ENCODE peak calls at places on chromosomes 2 and 18, in ten cellular contexts. One of them, this sample, is unnamed.

GRCh38 chr2:136395590-136395989 is 277.6 kb upstream of the CXCR4 start:
- DNase-seq in epithelial cell of esophagus: no peak
- DNase-seq in NB4: no peak
- DNase-seq in GM13976: no peak
- DNase-seq in CD4-positive, alpha-beta T cell: no peak
- DNase-seq in prostate gland: no peak
- DNase-seq in H9: no peak
- DNase-seq in colonic mucosa: no peak
- DNase-seq in osteocyte: peak
- DNase-seq in fibroblast of villous mesenchyme: no peak
- DNase-seq in this sample: no peak

GRCh38 chr2:207833265-207833751 is 63.6 kb upstream of the FZD5 start:
- DNase-seq in epithelial cell of esophagus: peak
- DNase-seq in NB4: peak
- DNase-seq in GM13976: peak
- DNase-seq in CD4-positive, alpha-beta T cell: no peak
- DNase-seq in prostate gland: no peak
- DNase-seq in H9: no peak
- DNase-seq in colonic mucosa: no peak
- DNase-seq in osteocyte: peak
- DNase-seq in fibroblast of villous mesenchyme: peak
- DNase-seq in this sample: no peak

GRCh38 chr2:27211241-27211942 is 449 bp upstream of the ATRAID start:
- DNase-seq in epithelial cell of esophagus: no peak
- DNase-seq in NB4: peak
- DNase-seq in GM13976: peak
- DNase-seq in CD4-positive, alpha-beta T cell: no peak
- DNase-seq in prostate gland: no peak
- DNase-seq in H9: no peak
- DNase-seq in colonic mucosa: no peak
- DNase-seq in osteocyte: no peak
- DNase-seq in fibroblast of villous mesenchyme: peak
- DNase-seq in this sample: no peak

GRCh38 chr2:238097201-238097987 is 2.7 kb upstream of the ESPNL start:
- DNase-seq in epithelial cell of esophagus: no peak
- DNase-seq in NB4: no peak
- DNase-seq in GM13976: peak
- DNase-seq in CD4-positive, alpha-beta T cell: no peak
- DNase-seq in prostate gland: no peak
- DNase-seq in H9: no peak
- DNase-seq in colonic mucosa: no peak
- DNase-seq in osteocyte: peak
- DNase-seq in fibroblast of villous mesenchyme: no peak
- DNase-seq in this sample: no peak

GRCh38 chr18:23211146-23211545 is 75.9 kb downstream of the CABLES1 start:
- DNase-seq in epithelial cell of esophagus: no peak
- DNase-seq in NB4: no peak
- DNase-seq in GM13976: no peak
- DNase-seq in CD4-positive, alpha-beta T cell: no peak
- DNase-seq in prostate gland: no peak
- DNase-seq in H9: no peak
- DNase-seq in colonic mucosa: no peak
- DNase-seq in osteocyte: no peak
- DNase-seq in fibroblast of villous mesenchyme: no peak
- DNase-seq in this sample: no peak

GRCh38 chr18:26617151-26617554 is 68.8 kb upstream of the KCTD1 start:
- DNase-seq in epithelial cell of esophagus: peak
- DNase-seq in NB4: no peak
- DNase-seq in GM13976: no peak
- DNase-seq in CD4-positive, alpha-beta T cell: no peak
- DNase-seq in prostate gland: no peak
- DNase-seq in H9: no peak
- DNase-seq in colonic mucosa: no peak
- DNase-seq in osteocyte: no peak
- DNase-seq in fibroblast of villous mesenchyme: peak
- DNase-seq in this sample: peak

GRCh38 chr2:233058717-233059546 is 1.2 kb upstream of the INPP5D start:
- DNase-seq in epithelial cell of esophagus: no peak
- DNase-seq in NB4: peak
- DNase-seq in GM13976: no peak
- DNase-seq in CD4-positive, alpha-beta T cell: no peak
- DNase-seq in prostate gland: no peak
- DNase-seq in H9: no peak
- DNase-seq in colonic mucosa: no peak
- DNase-seq in osteocyte: no peak
- DNase-seq in fibroblast of villous mesenchyme: no peak
- DNase-seq in this sample: no peak

GRCh38 chr2:226869371-226869770 is 33.5 kb downstream of the RHBDD1 start:
- DNase-seq in epithelial cell of esophagus: peak
- DNase-seq in NB4: no peak
- DNase-seq in GM13976: no peak
- DNase-seq in CD4-positive, alpha-beta T cell: no peak
- DNase-seq in prostate gland: peak
- DNase-seq in H9: no peak
- DNase-seq in colonic mucosa: no peak
- DNase-seq in osteocyte: no peak
- DNase-seq in fibroblast of villous mesenchyme: no peak
- DNase-seq in this sample: no peak

GRCh38 chr2:148737742-148738141 is 93.2 kb downstream of the EPC2 start:
- DNase-seq in epithelial cell of esophagus: no peak
- DNase-seq in NB4: no peak
- DNase-seq in GM13976: no peak
- DNase-seq in CD4-positive, alpha-beta T cell: no peak
- DNase-seq in prostate gland: no peak
- DNase-seq in H9: no peak
- DNase-seq in colonic mucosa: no peak
- DNase-seq in osteocyte: no peak
- DNase-seq in fibroblast of villous mesenchyme: no peak
- DNase-seq in this sample: no peak

GRCh38 chr2:201886504-201886903 is 80.2 kb downstream of the CDK15 start:
- DNase-seq in epithelial cell of esophagus: peak
- DNase-seq in NB4: no peak
- DNase-seq in GM13976: no peak
- DNase-seq in CD4-positive, alpha-beta T cell: no peak
- DNase-seq in prostate gland: no peak
- DNase-seq in H9: no peak
- DNase-seq in colonic mucosa: no peak
- DNase-seq in osteocyte: no peak
- DNase-seq in fibroblast of villous mesenchyme: peak
- DNase-seq in this sample: peak

GRCh38 chr2:29052811-29053210 is 21.5 kb downstream of the PCARE start:
- DNase-seq in epithelial cell of esophagus: no peak
- DNase-seq in NB4: no peak
- DNase-seq in GM13976: no peak
- DNase-seq in CD4-positive, alpha-beta T cell: no peak
- DNase-seq in prostate gland: no peak
- DNase-seq in H9: no peak
- DNase-seq in colonic mucosa: no peak
- DNase-seq in osteocyte: no peak
- DNase-seq in fibroblast of villous mesenchyme: no peak
- DNase-seq in this sample: no peak

GRCh38 chr2:29055586-29055985 is 18.7 kb downstream of the PCARE start:
- DNase-seq in epithelial cell of esophagus: no peak
- DNase-seq in NB4: no peak
- DNase-seq in GM13976: no peak
- DNase-seq in CD4-positive, alpha-beta T cell: no peak
- DNase-seq in prostate gland: no peak
- DNase-seq in H9: no peak
- DNase-seq in colonic mucosa: no peak
- DNase-seq in osteocyte: no peak
- DNase-seq in fibroblast of villous mesenchyme: peak
- DNase-seq in this sample: no peak

GRCh38 chr2:29054430-29054829 is 19.9 kb downstream of the PCARE start:
- DNase-seq in epithelial cell of esophagus: no peak
- DNase-seq in NB4: no peak
- DNase-seq in GM13976: no peak
- DNase-seq in CD4-positive, alpha-beta T cell: no peak
- DNase-seq in prostate gland: no peak
- DNase-seq in H9: no peak
- DNase-seq in colonic mucosa: no peak
- DNase-seq in osteocyte: no peak
- DNase-seq in fibroblast of villous mesenchyme: no peak
- DNase-seq in this sample: no peak

GRCh38 chr2:29053223-29053622 is 21.1 kb downstream of the PCARE start:
- DNase-seq in epithelial cell of esophagus: peak
- DNase-seq in NB4: no peak
- DNase-seq in GM13976: no peak
- DNase-seq in CD4-positive, alpha-beta T cell: no peak
- DNase-seq in prostate gland: no peak
- DNase-seq in H9: peak
- DNase-seq in colonic mucosa: no peak
- DNase-seq in osteocyte: no peak
- DNase-seq in fibroblast of villous mesenchyme: no peak
- DNase-seq in this sample: peak

DNA sequence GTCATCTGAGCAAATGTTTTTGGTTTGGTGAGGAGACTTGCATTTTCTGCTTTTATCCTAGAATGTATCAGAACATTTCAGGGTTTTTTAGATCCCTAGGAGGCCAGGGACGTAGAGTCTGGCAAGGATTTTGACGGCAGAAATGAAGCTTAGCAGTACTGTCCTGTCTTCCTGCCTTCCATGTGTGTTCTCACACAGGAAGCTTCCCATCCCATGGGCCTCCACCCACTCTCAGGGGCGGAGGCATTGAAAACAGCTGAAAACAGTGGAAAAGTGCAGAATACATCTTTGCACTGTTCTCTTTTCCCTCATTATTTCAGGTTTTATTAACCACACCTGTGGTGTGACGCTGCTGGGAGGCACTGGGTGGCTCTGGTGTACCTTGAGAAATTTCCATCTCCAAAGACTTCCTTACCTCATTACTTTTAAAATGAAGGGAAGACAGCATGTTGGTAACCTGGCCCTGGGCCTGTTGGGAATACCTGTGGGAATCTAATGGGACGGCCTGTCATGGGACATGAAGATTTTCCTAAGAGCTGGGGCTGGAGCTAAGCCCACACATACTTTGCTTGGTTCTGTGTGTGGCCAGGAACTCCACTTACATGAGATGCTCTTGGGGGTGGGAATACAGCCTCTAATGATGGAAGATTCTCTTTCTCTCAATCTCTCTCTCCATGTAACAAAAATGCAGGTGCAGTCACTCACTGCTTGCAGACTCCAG is 20.5 kb downstream of the PCARE start:
- DNase-seq in epithelial cell of esophagus: peak
- DNase-seq in NB4: no peak
- DNase-seq in GM13976: no peak
- DNase-seq in CD4-positive, alpha-beta T cell: no peak
- DNase-seq in prostate gland: no peak
- DNase-seq in H9: no peak
- DNase-seq in colonic mucosa: no peak
- DNase-seq in osteocyte: no peak
- DNase-seq in fibroblast of villous mesenchyme: no peak
- DNase-seq in this sample: peak
- TF ChIP-seq CTCF in epithelial cell of esophagus: peak
- TF ChIP-seq CTCF in NB4: no peak
- TF ChIP-seq CTCF in GM13976: peak
- TF ChIP-seq CTCF in CD4-positive, alpha-beta T cell: no peak
- TF ChIP-seq CTCF in prostate gland: no peak
- TF ChIP-seq CTCF in H9: peak
- TF ChIP-seq CTCF in colonic mucosa: no peak
- TF ChIP-seq CTCF in osteocyte: no peak
- TF ChIP-seq CTCF in fibroblast of villous mesenchyme: no peak
- TF ChIP-seq CTCF in this sample: peak

DNA sequence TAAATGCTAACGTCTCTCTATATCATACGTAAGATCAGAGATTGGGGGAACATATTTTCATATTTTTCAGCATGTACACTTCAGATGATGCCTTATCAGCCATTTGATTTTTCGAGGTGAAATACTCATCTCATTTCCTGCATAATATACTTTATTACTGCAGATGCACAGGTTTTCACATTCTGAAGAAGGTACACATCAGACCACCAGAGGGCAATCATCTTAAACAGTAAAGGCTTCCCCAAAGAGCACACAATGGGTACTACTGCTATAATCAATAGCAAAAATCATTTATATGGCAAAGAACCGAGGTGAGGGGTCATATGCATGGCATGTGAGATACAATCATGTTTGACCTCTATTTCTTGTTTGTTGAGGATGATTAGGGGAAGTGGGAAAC is 118.9 kb downstream of the EPB41L3 start:
- DNase-seq in epithelial cell of esophagus: peak
- DNase-seq in NB4: peak
- DNase-seq in GM13976: peak
- DNase-seq in CD4-positive, alpha-beta T cell: no peak
- DNase-seq in prostate gland: no peak
- DNase-seq in H9: no peak
- DNase-seq in colonic mucosa: no peak
- DNase-seq in osteocyte: no peak
- DNase-seq in fibroblast of villous mesenchyme: peak
- DNase-seq in this sample: no peak
- TF ChIP-seq CTCF in epithelial cell of esophagus: peak
- TF ChIP-seq CTCF in NB4: peak
- TF ChIP-seq CTCF in GM13976: peak
- TF ChIP-seq CTCF in CD4-positive, alpha-beta T cell: peak
- TF ChIP-seq CTCF in prostate gland: peak
- TF ChIP-seq CTCF in H9: peak
- TF ChIP-seq CTCF in colonic mucosa: no peak
- TF ChIP-seq CTCF in osteocyte: peak
- TF ChIP-seq CTCF in fibroblast of villous mesenchyme: peak
- TF ChIP-seq CTCF in this sample: peak

GRCh38 chr2:61176755-61177726 is 15.1 kb downstream of the C2orf74 start:
- DNase-seq in epithelial cell of esophagus: peak
- DNase-seq in NB4: peak
- DNase-seq in GM13976: peak
- DNase-seq in CD4-positive, alpha-beta T cell: peak
- DNase-seq in prostate gland: peak
- DNase-seq in H9: peak
- DNase-seq in colonic mucosa: peak
- DNase-seq in osteocyte: peak
- DNase-seq in fibroblast of villous mesenchyme: peak
- DNase-seq in this sample: peak
- TF ChIP-seq CTCF in epithelial cell of esophagus: no peak
- TF ChIP-seq CTCF in NB4: no peak
- TF ChIP-seq CTCF in GM13976: no peak
- TF ChIP-seq CTCF in CD4-positive, alpha-beta T cell: no peak
- TF ChIP-seq CTCF in prostate gland: peak
- TF ChIP-seq CTCF in H9: no peak
- TF ChIP-seq CTCF in colonic mucosa: no peak
- TF ChIP-seq CTCF in osteocyte: no peak
- TF ChIP-seq CTCF in fibroblast of villous mesenchyme: no peak
- TF ChIP-seq CTCF in this sample: no peak

DNA sequence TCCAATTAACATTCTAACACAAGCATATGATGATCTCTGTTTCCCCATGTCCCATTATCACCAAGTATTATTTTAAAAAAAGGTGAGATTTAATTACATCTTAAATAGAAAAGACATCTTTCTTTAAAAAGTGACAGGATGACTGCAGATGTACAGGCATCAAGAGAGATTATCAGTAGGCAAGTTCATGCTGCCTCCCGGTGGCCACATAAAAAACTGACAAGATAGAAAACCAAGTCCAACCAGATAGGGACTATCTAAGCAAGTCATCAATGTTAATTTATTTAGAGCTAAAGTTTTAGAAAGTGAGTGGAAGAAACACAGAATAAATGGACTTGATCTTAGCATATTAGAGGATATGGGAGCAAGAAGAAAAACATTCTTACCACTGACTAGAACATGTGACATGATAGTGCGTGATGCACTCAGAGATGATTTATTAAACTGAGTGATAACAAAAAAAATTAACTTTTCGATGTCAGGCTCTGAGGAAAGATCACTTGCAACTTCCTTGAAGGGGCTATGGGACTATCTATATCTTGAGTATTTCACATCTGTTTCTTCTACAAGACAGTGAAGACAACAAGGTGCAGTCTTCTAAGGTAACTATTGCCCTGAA is 5.4 kb upstream of the TDRD15 start:
- DNase-seq in epithelial cell of esophagus: peak
- DNase-seq in NB4: peak
- DNase-seq in GM13976: peak
- DNase-seq in CD4-positive, alpha-beta T cell: no peak
- DNase-seq in prostate gland: no peak
- DNase-seq in H9: peak
- DNase-seq in colonic mucosa: peak
- DNase-seq in osteocyte: no peak
- DNase-seq in fibroblast of villous mesenchyme: peak
- DNase-seq in this sample: no peak
- TF ChIP-seq CTCF in epithelial cell of esophagus: peak
- TF ChIP-seq CTCF in NB4: peak
- TF ChIP-seq CTCF in GM13976: peak
- TF ChIP-seq CTCF in CD4-positive, alpha-beta T cell: no peak
- TF ChIP-seq CTCF in prostate gland: peak
- TF ChIP-seq CTCF in H9: peak
- TF ChIP-seq CTCF in colonic mucosa: peak
- TF ChIP-seq CTCF in osteocyte: peak
- TF ChIP-seq CTCF in fibroblast of villous mesenchyme: peak
- TF ChIP-seq CTCF in this sample: peak

This sample was measured in Calu3.